ENCODE peak calls at places on chromosomes 16 and 17, in seven cellular contexts. One of them, this sample, is unnamed.

GRCh38 chr16:58267524-58268243 is 27.1 kb downstream of the PRSS54 start:
- DNase-seq in NCI-H748 treated with DMSO at 0.1 percent for 48 hours: no peak
- DNase-seq in aorta: no peak
- DNase-seq in breast epithelium: no peak
- DNase-seq in AG10803: no peak
- DNase-seq in adipocyte: no peak
- DNase-seq in AG08395: no peak
- DNase-seq in this sample: no peak

GRCh38 chr17:62321451-62321850 is 58.9 kb upstream of the EFCAB3 start:
- DNase-seq in NCI-H748 treated with DMSO at 0.1 percent for 48 hours: no peak
- DNase-seq in aorta: no peak
- DNase-seq in breast epithelium: no peak
- DNase-seq in AG10803: peak
- DNase-seq in adipocyte: peak
- DNase-seq in AG08395: no peak
- DNase-seq in this sample: peak

GRCh38 chr17:19946921-19947320 is 30.7 kb downstream of the AKAP10 start:
- DNase-seq in NCI-H748 treated with DMSO at 0.1 percent for 48 hours: no peak
- DNase-seq in aorta: no peak
- DNase-seq in breast epithelium: no peak
- DNase-seq in AG10803: no peak
- DNase-seq in adipocyte: no peak
- DNase-seq in AG08395: no peak
- DNase-seq in this sample: no peak

GRCh38 chr16:56894331-56894917 is 29.4 kb downstream of the SLC12A3 start:
- DNase-seq in NCI-H748 treated with DMSO at 0.1 percent for 48 hours: no peak
- DNase-seq in aorta: no peak
- DNase-seq in breast epithelium: no peak
- DNase-seq in AG10803: no peak
- DNase-seq in adipocyte: no peak
- DNase-seq in AG08395: no peak
- DNase-seq in this sample: no peak

GRCh38 chr17:8152112-8152775 is at the start of gene PER1:
- DNase-seq in NCI-H748 treated with DMSO at 0.1 percent for 48 hours: peak
- DNase-seq in aorta: peak
- DNase-seq in breast epithelium: peak
- DNase-seq in AG10803: peak
- DNase-seq in adipocyte: peak
- DNase-seq in AG08395: peak
- DNase-seq in this sample: peak

GRCh38 chr16:28574925-28575324 is 21.2 kb downstream of the SGF29 start:
- DNase-seq in NCI-H748 treated with DMSO at 0.1 percent for 48 hours: no peak
- DNase-seq in aorta: no peak
- DNase-seq in breast epithelium: no peak
- DNase-seq in AG10803: no peak
- DNase-seq in adipocyte: no peak
- DNase-seq in AG08395: no peak
- DNase-seq in this sample: no peak

GRCh38 chr16:67868290-67868689 is 4.6 kb upstream of the EDC4 start:
- DNase-seq in NCI-H748 treated with DMSO at 0.1 percent for 48 hours: no peak
- DNase-seq in aorta: no peak
- DNase-seq in breast epithelium: no peak
- DNase-seq in AG10803: no peak
- DNase-seq in adipocyte: no peak
- DNase-seq in AG08395: no peak
- DNase-seq in this sample: no peak

GRCh38 chr16:88504489-88505404 is 51.7 kb downstream of the ZFPM1 start:
- DNase-seq in NCI-H748 treated with DMSO at 0.1 percent for 48 hours: peak
- DNase-seq in aorta: no peak
- DNase-seq in breast epithelium: no peak
- DNase-seq in AG10803: no peak
- DNase-seq in adipocyte: no peak
- DNase-seq in AG08395: no peak
- DNase-seq in this sample: no peak

GRCh38 chr16:81137012-81137335 is 40.8 kb upstream of the GCSH start:
- DNase-seq in NCI-H748 treated with DMSO at 0.1 percent for 48 hours: no peak
- DNase-seq in aorta: no peak
- DNase-seq in breast epithelium: peak
- DNase-seq in AG10803: peak
- DNase-seq in adipocyte: peak
- DNase-seq in AG08395: peak
- DNase-seq in this sample: peak

GRCh38 chr16:4327386-4327781 is 11.5 kb downstream of the GLIS2 start:
- DNase-seq in NCI-H748 treated with DMSO at 0.1 percent for 48 hours: no peak
- DNase-seq in aorta: no peak
- DNase-seq in breast epithelium: no peak
- DNase-seq in AG10803: no peak
- DNase-seq in adipocyte: no peak
- DNase-seq in AG08395: no peak
- DNase-seq in this sample: no peak